ENCODE peak calls at places on chromosomes 12 and 14, in seven cellular contexts. One of them, this sample, is unnamed.

GRCh38 chr12:82937151-82937550 is 250.4 kb downstream of the TMTC2 start:
- DNase-seq in uterus: no peak
- DNase-seq in ovary: no peak
- DNase-seq in endothelial cell of umbilical vein: no peak
- DNase-seq in esophagus squamous epithelium: no peak
- DNase-seq in Peyer's patch: no peak
- DNase-seq in transverse colon: no peak
- DNase-seq in this sample: no peak

GRCh38 chr14:31572955-31573354 is 11.8 kb downstream of the NUBPL start:
- DNase-seq in endothelial cell of umbilical vein: no peak
- DNase-seq in transverse colon: no peak
- DNase-seq in uterus: no peak
- DNase-seq in Peyer's patch: no peak
- DNase-seq in ovary: no peak
- DNase-seq in esophagus squamous epithelium: no peak
- DNase-seq in this sample: no peak

GRCh38 chr12:50185975-50186663 is 18.9 kb upstream of the CERS5 start:
- DNase-seq in Peyer's patch: no peak
- DNase-seq in transverse colon: no peak
- DNase-seq in esophagus squamous epithelium: no peak
- DNase-seq in uterus: no peak
- DNase-seq in ovary: no peak
- DNase-seq in endothelial cell of umbilical vein: peak
- DNase-seq in this sample: no peak

GRCh38 chr12:3560295-3560620 is 69.3 kb downstream of the PRMT8 start:
- DNase-seq in esophagus squamous epithelium: no peak
- DNase-seq in ovary: no peak
- DNase-seq in transverse colon: no peak
- DNase-seq in uterus: no peak
- DNase-seq in Peyer's patch: no peak
- DNase-seq in endothelial cell of umbilical vein: no peak
- DNase-seq in this sample: no peak

GRCh38 chr12:104669851-104670337 is 213.1 kb downstream of the CHST11 start:
- DNase-seq in esophagus squamous epithelium: no peak
- DNase-seq in transverse colon: peak
- DNase-seq in Peyer's patch: peak
- DNase-seq in ovary: peak
- DNase-seq in endothelial cell of umbilical vein: no peak
- DNase-seq in uterus: peak
- DNase-seq in this sample: no peak

GRCh38 chr14:104882991-104883660 is 18.1 kb downstream of the CEP170B start:
- DNase-seq in esophagus squamous epithelium: no peak
- DNase-seq in endothelial cell of umbilical vein: no peak
- DNase-seq in uterus: no peak
- DNase-seq in ovary: no peak
- DNase-seq in transverse colon: no peak
- DNase-seq in Peyer's patch: no peak
- DNase-seq in this sample: no peak

GRCh38 chr12:122063691-122064033 is 14.9 kb upstream of the MLXIP start:
- DNase-seq in transverse colon: no peak
- DNase-seq in Peyer's patch: no peak
- DNase-seq in ovary: peak
- DNase-seq in esophagus squamous epithelium: no peak
- DNase-seq in uterus: peak
- DNase-seq in endothelial cell of umbilical vein: no peak
- DNase-seq in this sample: no peak

GRCh38 chr14:65225299-65226159 is 123.2 kb upstream of the MAX start:
- DNase-seq in ovary: no peak
- DNase-seq in Peyer's patch: no peak
- DNase-seq in transverse colon: no peak
- DNase-seq in endothelial cell of umbilical vein: no peak
- DNase-seq in uterus: no peak
- DNase-seq in esophagus squamous epithelium: no peak
- DNase-seq in this sample: no peak

GRCh38 chr12:103278329-103278728 is 217.4 kb downstream of the C12orf42 start:
- DNase-seq in Peyer's patch: no peak
- DNase-seq in uterus: no peak
- DNase-seq in endothelial cell of umbilical vein: no peak
- DNase-seq in esophagus squamous epithelium: no peak
- DNase-seq in transverse colon: no peak
- DNase-seq in ovary: no peak
- DNase-seq in this sample: no peak

GRCh38 chr14:80054020-80054419 is 157.3 kb downstream of the DIO2 start:
- DNase-seq in uterus: no peak
- DNase-seq in transverse colon: no peak
- DNase-seq in esophagus squamous epithelium: no peak
- DNase-seq in Peyer's patch: no peak
- DNase-seq in endothelial cell of umbilical vein: no peak
- DNase-seq in ovary: no peak
- DNase-seq in this sample: no peak

GRCh38 chr12:65965358-65965757 is 141.1 kb downstream of the HMGA2 start:
- DNase-seq in esophagus squamous epithelium: no peak
- DNase-seq in uterus: no peak
- DNase-seq in Peyer's patch: no peak
- DNase-seq in endothelial cell of umbilical vein: no peak
- DNase-seq in transverse colon: no peak
- DNase-seq in ovary: no peak
- DNase-seq in this sample: no peak

GRCh38 chr14:90960818-90961217 is 99.6 kb downstream of the RPS6KA5 start:
- DNase-seq in uterus: no peak
- DNase-seq in esophagus squamous epithelium: no peak
- DNase-seq in Peyer's patch: no peak
- DNase-seq in transverse colon: no peak
- DNase-seq in endothelial cell of umbilical vein: peak
- DNase-seq in ovary: no peak
- DNase-seq in this sample: no peak

GRCh38 chr12:126727656-126728055 is 1539.3 kb upstream of the TMEM132C start:
- DNase-seq in uterus: no peak
- DNase-seq in Peyer's patch: no peak
- DNase-seq in endothelial cell of umbilical vein: no peak
- DNase-seq in esophagus squamous epithelium: no peak
- DNase-seq in ovary: no peak
- DNase-seq in transverse colon: no peak
- DNase-seq in this sample: no peak

GRCh38 chr12:76042147-76042546 is 10.6 kb upstream of the PHLDA1 start:
- DNase-seq in uterus: no peak
- DNase-seq in endothelial cell of umbilical vein: no peak
- DNase-seq in esophagus squamous epithelium: no peak
- DNase-seq in Peyer's patch: no peak
- DNase-seq in transverse colon: no peak
- DNase-seq in ovary: no peak
- DNase-seq in this sample: no peak

GRCh38 chr12:76043377-76043776 is 11.8 kb upstream of the PHLDA1 start:
- DNase-seq in transverse colon: no peak
- DNase-seq in Peyer's patch: no peak
- DNase-seq in ovary: no peak
- DNase-seq in esophagus squamous epithelium: no peak
- DNase-seq in endothelial cell of umbilical vein: no peak
- DNase-seq in uterus: no peak
- DNase-seq in this sample: no peak

GRCh38 chr12:76038176-76038575 is 6.6 kb upstream of the PHLDA1 start:
- DNase-seq in endothelial cell of umbilical vein: no peak
- DNase-seq in Peyer's patch: no peak
- DNase-seq in transverse colon: no peak
- DNase-seq in esophagus squamous epithelium: no peak
- DNase-seq in ovary: no peak
- DNase-seq in uterus: no peak
- DNase-seq in this sample: no peak

GRCh38 chr12:76040461-76040860 is 8.9 kb upstream of the PHLDA1 start:
- DNase-seq in ovary: no peak
- DNase-seq in endothelial cell of umbilical vein: no peak
- DNase-seq in esophagus squamous epithelium: no peak
- DNase-seq in Peyer's patch: no peak
- DNase-seq in transverse colon: no peak
- DNase-seq in uterus: no peak
- DNase-seq in this sample: no peak

GRCh38 chr12:76041406-76041805 is 9.8 kb upstream of the PHLDA1 start:
- DNase-seq in ovary: no peak
- DNase-seq in esophagus squamous epithelium: no peak
- DNase-seq in Peyer's patch: no peak
- DNase-seq in uterus: no peak
- DNase-seq in transverse colon: no peak
- DNase-seq in endothelial cell of umbilical vein: no peak
- DNase-seq in this sample: no peak
- TF ChIP-seq POLR2A in ovary: no peak
- TF ChIP-seq POLR2A in esophagus squamous epithelium: no peak
- TF ChIP-seq POLR2A in Peyer's patch: no peak
- TF ChIP-seq POLR2A in uterus: no peak
- TF ChIP-seq POLR2A in transverse colon: no peak
- TF ChIP-seq POLR2A in endothelial cell of umbilical vein: no peak
- TF ChIP-seq POLR2A in this sample: no peak

GRCh38 chr12:92299344-92299743 is 153.7 kb upstream of the BTG1 start:
- DNase-seq in Peyer's patch: no peak
- DNase-seq in esophagus squamous epithelium: no peak
- DNase-seq in endothelial cell of umbilical vein: no peak
- DNase-seq in transverse colon: no peak
- DNase-seq in ovary: no peak
- DNase-seq in uterus: no peak
- DNase-seq in this sample: no peak

GRCh38 chr12:92302041-92302829 is 156.6 kb upstream of the BTG1 start:
- DNase-seq in Peyer's patch: no peak
- DNase-seq in ovary: no peak
- DNase-seq in transverse colon: no peak
- DNase-seq in endothelial cell of umbilical vein: no peak
- DNase-seq in esophagus squamous epithelium: no peak
- DNase-seq in uterus: no peak
- DNase-seq in this sample: no peak

GRCh38 chr12:92299744-92300143 is 154.1 kb upstream of the BTG1 start:
- DNase-seq in Peyer's patch: no peak
- DNase-seq in ovary: no peak
- DNase-seq in transverse colon: no peak
- DNase-seq in endothelial cell of umbilical vein: no peak
- DNase-seq in uterus: no peak
- DNase-seq in esophagus squamous epithelium: no peak
- DNase-seq in this sample: no peak

GRCh38 chr12:92300781-92301180 is 155.1 kb upstream of the BTG1 start:
- DNase-seq in transverse colon: no peak
- DNase-seq in endothelial cell of umbilical vein: no peak
- DNase-seq in ovary: no peak
- DNase-seq in esophagus squamous epithelium: no peak
- DNase-seq in Peyer's patch: no peak
- DNase-seq in uterus: no peak
- DNase-seq in this sample: no peak

GRCh38 chr12:92301329-92301728 is 155.7 kb upstream of the BTG1 start:
- DNase-seq in transverse colon: no peak
- DNase-seq in Peyer's patch: no peak
- DNase-seq in esophagus squamous epithelium: no peak
- DNase-seq in endothelial cell of umbilical vein: no peak
- DNase-seq in ovary: no peak
- DNase-seq in uterus: no peak
- DNase-seq in this sample: no peak
- TF ChIP-seq POLR2A in transverse colon: no peak
- TF ChIP-seq POLR2A in Peyer's patch: no peak
- TF ChIP-seq POLR2A in esophagus squamous epithelium: no peak
- TF ChIP-seq POLR2A in endothelial cell of umbilical vein: no peak
- TF ChIP-seq POLR2A in ovary: no peak
- TF ChIP-seq POLR2A in uterus: no peak
- TF ChIP-seq POLR2A in this sample: no peak

DNA sequence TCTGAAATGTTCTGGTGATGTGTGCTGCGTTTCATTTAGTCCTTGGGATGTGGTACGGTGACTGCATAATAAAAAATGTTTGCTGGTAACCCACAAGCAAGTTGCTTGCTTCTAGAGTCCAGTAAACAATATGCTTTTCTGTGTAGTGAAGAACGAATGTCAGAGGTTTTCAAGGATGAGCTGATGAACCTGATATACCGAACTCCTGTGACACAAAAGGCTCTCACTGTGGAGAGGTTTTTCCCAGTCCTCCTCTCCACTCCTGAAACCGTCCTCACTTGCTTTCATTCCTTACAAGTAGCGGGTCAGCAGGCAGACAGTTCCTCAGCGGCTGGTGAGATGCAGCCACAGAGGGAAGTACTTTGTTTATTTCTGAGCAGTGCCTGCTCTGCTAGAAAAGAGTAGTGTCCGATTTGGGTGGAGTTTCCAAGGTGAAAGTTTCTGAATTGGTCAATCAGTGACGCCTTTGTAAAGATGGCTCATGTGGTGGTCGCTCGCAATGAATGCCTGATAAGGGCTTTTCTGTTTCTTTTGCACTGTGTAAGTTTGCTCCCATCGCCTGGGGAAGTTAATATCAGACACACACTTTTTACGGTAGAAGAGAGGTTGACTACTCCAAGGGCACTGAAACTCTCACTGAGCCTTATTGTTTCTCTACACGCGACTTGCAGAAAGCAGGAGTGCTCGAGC is 3.0 kb downstream of the ETV6 start:
- DNase-seq in ovary: peak
- DNase-seq in esophagus squamous epithelium: no peak
- DNase-seq in endothelial cell of umbilical vein: peak
- DNase-seq in transverse colon: peak
- DNase-seq in Peyer's patch: peak
- DNase-seq in uterus: no peak
- DNase-seq in this sample: no peak
- TF ChIP-seq POLR2A in ovary: no peak
- TF ChIP-seq POLR2A in esophagus squamous epithelium: peak
- TF ChIP-seq POLR2A in endothelial cell of umbilical vein: no peak
- TF ChIP-seq POLR2A in transverse colon: peak
- TF ChIP-seq POLR2A in Peyer's patch: no peak
- TF ChIP-seq POLR2A in uterus: peak
- TF ChIP-seq POLR2A in this sample: no peak

GRCh38 chr14:36511981-36512584 is 7.9 kb downstream of the NKX2-1 start:
- DNase-seq in transverse colon: no peak
- DNase-seq in ovary: no peak
- DNase-seq in Peyer's patch: no peak
- DNase-seq in esophagus squamous epithelium: no peak
- DNase-seq in uterus: no peak
- DNase-seq in endothelial cell of umbilical vein: no peak
- DNase-seq in this sample: no peak

GRCh38 chr14:36512585-36513003 is 7.4 kb downstream of the NKX2-1 start:
- DNase-seq in transverse colon: no peak
- DNase-seq in uterus: no peak
- DNase-seq in esophagus squamous epithelium: no peak
- DNase-seq in ovary: no peak
- DNase-seq in Peyer's patch: no peak
- DNase-seq in endothelial cell of umbilical vein: no peak
- DNase-seq in this sample: no peak

GRCh38 chr14:36510078-36510799 is 9.8 kb downstream of the NKX2-1 start:
- DNase-seq in transverse colon: no peak
- DNase-seq in endothelial cell of umbilical vein: no peak
- DNase-seq in esophagus squamous epithelium: no peak
- DNase-seq in ovary: no peak
- DNase-seq in Peyer's patch: no peak
- DNase-seq in uterus: no peak
- DNase-seq in this sample: no peak

GRCh38 chr14:36509056-36509917 is 10.7 kb downstream of the NKX2-1 start:
- DNase-seq in endothelial cell of umbilical vein: no peak
- DNase-seq in Peyer's patch: no peak
- DNase-seq in uterus: no peak
- DNase-seq in ovary: no peak
- DNase-seq in esophagus squamous epithelium: no peak
- DNase-seq in transverse colon: no peak
- DNase-seq in this sample: no peak

DNA sequence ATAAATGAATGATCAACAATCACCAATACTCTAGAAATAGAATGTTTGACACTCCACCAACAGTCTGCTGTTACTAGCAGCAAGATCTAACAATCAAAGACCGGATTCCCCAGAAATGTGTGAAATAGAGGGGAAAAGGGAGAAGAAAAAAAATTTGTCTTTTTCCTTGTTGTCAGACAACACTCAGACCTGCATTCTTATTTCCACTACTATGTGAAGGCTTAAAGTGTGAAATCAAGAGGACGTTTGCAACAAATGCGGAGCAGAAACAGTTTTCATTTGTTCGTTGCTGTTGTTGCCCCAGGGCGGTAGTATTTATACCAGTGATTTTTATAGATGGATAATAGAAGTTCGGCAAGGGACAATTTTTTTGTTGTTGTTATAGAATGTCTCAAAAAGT is 9.2 kb downstream of the NKX2-1 start:
- DNase-seq in transverse colon: no peak
- DNase-seq in esophagus squamous epithelium: no peak
- DNase-seq in uterus: no peak
- DNase-seq in endothelial cell of umbilical vein: no peak
- DNase-seq in Peyer's patch: no peak
- DNase-seq in ovary: no peak
- DNase-seq in this sample: no peak
- TF ChIP-seq POLR2A in transverse colon: no peak
- TF ChIP-seq POLR2A in esophagus squamous epithelium: no peak
- TF ChIP-seq POLR2A in uterus: no peak
- TF ChIP-seq POLR2A in endothelial cell of umbilical vein: no peak
- TF ChIP-seq POLR2A in Peyer's patch: no peak
- TF ChIP-seq POLR2A in ovary: no peak
- TF ChIP-seq POLR2A in this sample: no peak

This sample was measured in suprapubic skin.